ENCODE peak calls at places on chromosomes 3 and 15, in eight cellular contexts. Z is endodermal cell, S is esophagus squamous epithelium, Y is stomach, T is astrocyte of the cerebellum, C is ovary, W is pancreas, Q is fibroblast of lung. K is an unnamed sample.

GRCh38 chr15:90201944-90202375 is 830 bp downstream of the SEMA4B start:
- DNase-seq in S (no peak), Y (no peak), T (no peak), W (no peak), Q (no peak), C (no peak), Z (peak), K (no peak)

GRCh38 chr15:48939686-48940085 is 24.0 kb downstream of the SHC4 start:
- DNase-seq in T (peak), Y (no peak), C (no peak), Z (no peak), S (no peak), Q (peak), W (no peak), K (no peak)

GRCh38 chr3:45106874-45107273 is 39.3 kb downstream of the CDCP1 start:
- DNase-seq in W (no peak), T (no peak), Z (no peak), Y (no peak), C (no peak), Q (no peak), S (no peak), K (no peak)

GRCh38 chr15:45612790-45613415 is 21.9 kb upstream of the SQOR start:
- DNase-seq in Z (peak), W (no peak), T (no peak), S (no peak), Q (peak), Y (no peak), C (no peak), K (no peak)

GRCh38 chr3:111610612-111611054 is 15.5 kb upstream of the ZBED2 start:
- DNase-seq in T (no peak), Z (no peak), Q (no peak), S (no peak), Y (no peak), W (no peak), C (no peak), K (no peak)

GRCh38 chr3:50587806-50588758 is 18.8 kb downstream of the HEMK1 start:
- DNase-seq in Y (no peak), T (no peak), C (no peak), W (no peak), Z (no peak), S (no peak), Q (no peak), K (no peak)

GRCh38 chr3:197224034-197224444 is 74.4 kb downstream of the DLG1 start:
- DNase-seq in C (no peak), Y (no peak), S (no peak), Q (peak), Z (no peak), T (peak), W (no peak), K (no peak)

GRCh38 chr3:122415104-122415744 is 638 bp downstream of the WDR5B start:
- DNase-seq in Q (peak), T (peak), Y (peak), S (no peak), W (peak), Z (peak), C (no peak), K (peak)

GRCh38 chr3:109050591-109051167 is 67.3 kb downstream of the MORC1 start:
- DNase-seq in C (no peak), S (no peak), Q (peak), Y (no peak), W (no peak), Z (peak), T (peak), K (no peak)

GRCh38 chr3:2390926-2391532 is 292.4 kb downstream of the CNTN4 start:
- DNase-seq in C (no peak), Z (no peak), T (no peak), Q (no peak), W (no peak), Y (no peak), S (no peak), K (no peak)

GRCh38 chr15:84748274-84749110 is at the start of gene ZNF592:
- DNase-seq in C (peak), Y (peak), Q (peak), S (no peak), Z (peak), T (no peak), W (peak), K (no peak)

GRCh38 chr3:186255703-186256331 is 106.2 kb downstream of the DGKG start:
- DNase-seq in S (no peak), Z (peak), Q (no peak), T (no peak), C (no peak), Y (peak), W (peak), K (no peak)

GRCh38 chr3:155032918-155033317 is 47.2 kb upstream of the MME start:
- DNase-seq in T (peak), S (no peak), C (no peak), Z (no peak), W (no peak), Y (no peak), Q (peak), K (no peak)

GRCh38 chr3:150920236-150920635 is 15.0 kb upstream of the MINDY4B start:
- DNase-seq in Q (no peak), Y (no peak), C (no peak), W (no peak), T (no peak), Z (no peak), S (no peak), K (no peak)

GRCh38 chr15:58432421-58432820 is 630 bp downstream of the LIPC start:
- DNase-seq in T (no peak), S (no peak), Q (peak), Y (no peak), W (no peak), Z (no peak), C (no peak), K (no peak)

GRCh38 chr15:59268199-59268979 is 61.7 kb downstream of the LDHAL6B start:
- DNase-seq in S (no peak), Q (peak), C (no peak), Z (no peak), T (peak), W (no peak), Y (no peak), K (no peak)

GRCh38 chr3:196970547-196971093 is 2.0 kb upstream of the PIGZ start:
- DNase-seq in C (no peak), W (no peak), S (no peak), Q (no peak), Z (no peak), Y (no peak), T (no peak), K (no peak)

GRCh38 chr15:48914717-48915116 is 36.8 kb downstream of the EID1 start:
- DNase-seq in S (no peak), Y (no peak), W (no peak), Q (no peak), Z (no peak), T (no peak), C (no peak), K (no peak)

GRCh38 chr15:34049096-34049495 is 10.1 kb upstream of the AVEN start:
- DNase-seq in C (no peak), T (peak), Z (no peak), W (no peak), S (no peak), Y (no peak), Q (peak), K (peak)

GRCh38 chr15:43974852-43975251 is 148.1 kb downstream of the WDR76 start:
- DNase-seq in S (no peak), T (peak), W (no peak), Y (no peak), Q (no peak), C (no peak), Z (no peak), K (peak)

GRCh38 chr15:81511160-81511559 is 137.1 kb upstream of the TMC3 start:
- DNase-seq in C (no peak), T (peak), Z (no peak), S (no peak), Q (peak), Y (no peak), W (no peak), K (no peak)

GRCh38 chr3:101010316-101010715 is 17.1 kb upstream of the ABI3BP start:
- DNase-seq in S (no peak), Z (no peak), Q (no peak), Y (no peak), C (no peak), W (no peak), T (no peak), K (no peak)

GRCh38 chr3:171277456-171278406 is 182.5 kb downstream of the TNIK start:
- DNase-seq in Z (peak), W (no peak), Y (no peak), Q (no peak), S (no peak), C (no peak), T (no peak), K (no peak)

GRCh38 chr3:159263750-159264561 is 462.1 kb downstream of the MFSD1 start:
- DNase-seq in Q (peak), T (peak), W (no peak), Z (peak), C (no peak), Y (no peak), S (no peak), K (no peak)

GRCh38 chr15:63818191-63818590 is 15.6 kb downstream of the HERC1 start:
- DNase-seq in Y (no peak), Z (no peak), S (no peak), T (no peak), C (no peak), Q (peak), W (no peak), K (no peak)

GRCh38 chr3:160112481-160112880 is 112.7 kb upstream of the C3orf80 start:
- DNase-seq in S (no peak), Z (no peak), C (no peak), Q (no peak), W (no peak), T (no peak), Y (no peak), K (no peak)

GRCh38 chr3:12158387-12159226 is at the start of gene TIMP4:
- DNase-seq in Y (peak), C (peak), Q (peak), Z (peak), W (peak), S (no peak), T (no peak), K (no peak)

GRCh38 chr3:42936157-42936981 is 30.4 kb downstream of the ZNF662 start:
- DNase-seq in Z (no peak), T (no peak), Y (peak), S (no peak), Q (peak), W (peak), C (peak), K (no peak)

GRCh38 chr3:54634122-54634469 is 293.8 kb downstream of the LRTM1 start:
- DNase-seq in Z (no peak), W (no peak), C (no peak), Q (no peak), Y (no peak), S (no peak), T (no peak), K (no peak)

GRCh38 chr3:132721479-132722164 is 587 bp downstream of the NPHP3 start:
- DNase-seq in S (peak), T (peak), Q (peak), Y (peak), W (peak), Z (peak), C (peak), K (no peak)

GRCh38 chr3:173371848-173372487 is 25.6 kb upstream of the NLGN1 start:
- DNase-seq in S (no peak), Q (peak), W (no peak), T (peak), Y (no peak), C (peak), Z (peak), K (no peak)

GRCh38 chr15:90620379-90621134 is 90.8 kb downstream of the CRTC3 start:
- DNase-seq in Y (no peak), Q (peak), C (no peak), Z (no peak), S (no peak), T (no peak), W (no peak), K (no peak)

DNA sequence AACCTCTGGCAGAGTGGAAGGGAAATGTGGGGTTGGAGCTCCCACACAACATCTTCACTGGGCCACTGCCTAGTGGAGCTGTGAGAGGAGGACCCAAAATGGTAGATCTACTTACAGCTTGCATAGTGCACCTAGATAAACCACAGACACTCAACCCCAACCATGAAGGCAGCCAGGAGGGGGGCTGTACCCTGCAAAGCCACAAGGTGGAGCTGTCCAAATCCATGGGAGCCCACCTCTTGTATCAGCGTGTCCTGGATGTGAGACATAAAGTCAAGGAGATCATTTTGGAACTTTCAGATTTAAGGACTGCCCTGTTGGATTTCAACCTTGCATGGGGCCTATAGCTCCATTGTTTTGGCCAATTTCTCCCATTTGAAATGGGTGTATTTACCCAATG is 20.9 kb downstream of the TP63 start:
- DNase-seq in Q (peak), Z (peak), Y (no peak), C (no peak), W (no peak), S (no peak), T (no peak), K (no peak)
- TF ChIP-seq CTCF in Q (peak), Z (peak), Y (no peak), C (no peak), W (no peak), S (no peak), T (peak), K (peak)

DNA sequence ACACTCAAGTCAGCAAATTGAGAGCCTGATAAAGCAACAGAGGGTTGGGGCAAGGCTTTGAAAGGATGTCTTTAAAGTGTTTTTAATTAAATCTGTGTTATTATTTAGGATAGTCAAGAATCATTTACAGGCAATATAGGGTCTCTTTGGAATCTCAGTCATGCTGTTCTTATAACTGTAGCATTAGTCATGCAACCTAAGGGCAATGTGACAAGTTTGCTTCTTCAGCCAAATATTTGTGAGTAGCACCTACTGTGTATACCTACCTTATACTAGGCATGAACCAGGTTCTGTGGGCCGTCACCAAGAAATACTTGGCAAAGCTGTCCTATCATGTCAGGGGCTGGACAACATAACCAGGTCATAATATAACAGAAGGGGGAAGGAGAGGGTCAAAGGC is 184.6 kb upstream of the TRIM42 start:
- DNase-seq in T (no peak), W (no peak), C (no peak), Q (no peak), Y (no peak), S (no peak), Z (no peak), K (no peak)
- TF ChIP-seq CTCF in T (no peak), W (no peak), C (no peak), Q (no peak), Y (no peak), S (no peak), Z (no peak), K (no peak)

GRCh38 chr3:10703875-10704274 is 112.2 kb upstream of the SLC6A11 start:
- DNase-seq in Z (peak), Y (no peak), W (no peak), C (no peak), Q (peak), T (peak), S (no peak), K (no peak)
- TF ChIP-seq CTCF in Z (peak), Y (no peak), W (no peak), C (no peak), Q (peak), T (peak), S (no peak), K (peak)

DNA sequence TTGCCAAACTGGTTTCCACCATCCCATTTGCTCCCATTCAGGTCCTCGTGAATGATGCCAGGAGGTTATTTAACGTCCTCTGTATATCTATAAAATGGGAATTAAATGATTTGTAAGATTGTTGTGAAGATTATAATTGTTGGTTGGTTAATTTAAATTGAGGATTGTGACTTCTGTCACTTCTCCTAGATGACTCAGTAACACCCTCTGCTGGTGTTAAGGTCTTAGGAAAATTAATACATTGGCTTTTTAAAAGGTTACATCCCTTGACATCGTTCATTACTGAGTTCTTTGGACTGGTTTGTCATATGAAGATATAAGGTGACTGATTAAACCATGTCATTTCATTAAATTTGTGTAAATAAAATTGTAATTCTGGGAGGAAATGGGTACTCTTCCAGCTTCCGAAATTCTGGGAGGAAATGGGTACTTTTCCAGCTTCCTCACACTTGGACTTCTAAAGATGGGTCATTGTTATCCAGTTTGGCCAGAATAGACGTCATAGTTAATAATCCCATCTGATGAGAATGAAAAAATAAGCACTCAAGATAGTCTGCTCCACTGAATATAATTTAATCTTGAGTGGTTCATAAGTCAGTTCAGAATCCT is 33.3 kb upstream of the PAQR5 start:
- DNase-seq in S (no peak), Q (peak), C (no peak), Y (no peak), Z (no peak), T (peak), W (no peak), K (no peak)
- TF ChIP-seq CTCF in S (peak), Q (peak), C (no peak), Y (no peak), Z (peak), T (peak), W (peak), K (peak)

GRCh38 chr3:126519506-126520455 is 2.2 kb upstream of the UROC1 start:
- DNase-seq in S (no peak), W (peak), Y (no peak), C (no peak), Z (no peak), Q (no peak), T (no peak), K (no peak)
- TF ChIP-seq CTCF in S (no peak), W (no peak), Y (no peak), C (no peak), Z (peak), Q (no peak), T (no peak), K (no peak)